ENCODE peak calls at places on chromosome 5, in nine cellular contexts. M, R, U, O, Z, C, E, I and T are unnamed samples.

GRCh38 chr5:109865636-109866035 is 175.9 kb downstream of the MAN2A1 start:
- DNase-seq in O (no peak), Z (peak; percentile 90), R (no peak), I (peak; percentile 93), M (no peak), U (no peak), C (no peak), E (peak; percentile 74), T (no peak)

GRCh38 chr5:32304622-32305021 is 8.1 kb downstream of the MTMR12 start:
- DNase-seq in E (no peak), O (no peak), M (no peak), C (no peak), Z (no peak), R (no peak), U (peak; percentile 55), I (no peak), T (peak; percentile 85)

GRCh38 chr5:80961376-80962281 is 1.5 kb downstream of the RASGRF2 start:
- DNase-seq in I (no peak), C (no peak), M (peak; percentile 25), O (no peak), R (peak; percentile 21), U (peak; percentile 4), E (no peak), Z (no peak), T (no peak)

GRCh38 chr5:169595172-169595820 is 11.7 kb downstream of the SPDL1 start:
- DNase-seq in M (no peak), I (no peak), C (no peak), O (no peak), U (no peak), Z (no peak), E (peak; percentile 32), R (no peak), T (no peak)

GRCh38 chr5:153584131-153584530 is 93.7 kb downstream of the GRIA1 start:
- DNase-seq in U (no peak), C (no peak), Z (no peak), R (no peak), I (no peak), M (no peak), E (no peak), O (no peak), T (no peak)

GRCh38 chr5:102927007-102927406 is 171.9 kb downstream of the PAM start:
- DNase-seq in E (no peak), O (no peak), U (no peak), M (no peak), R (no peak), Z (no peak), C (no peak), I (no peak), T (no peak)

GRCh38 chr5:55732592-55732991 is 5.3 kb upstream of the DDX4 start:
- DNase-seq in I (no peak), M (no peak), R (no peak), Z (peak; percentile 22), C (no peak), E (no peak), O (no peak), U (no peak), T (no peak)

GRCh38 chr5:81537905-81538535 is 144.1 kb upstream of the ACOT12 start:
- DNase-seq in I (no peak), E (no peak), Z (no peak), U (no peak), C (no peak), R (no peak), M (no peak), O (no peak), T (no peak)

GRCh38 chr5:174398171-174398570 is 326.2 kb upstream of the MSX2 start:
- DNase-seq in Z (no peak), R (no peak), U (no peak), I (no peak), C (no peak), O (no peak), M (no peak), E (no peak), T (no peak)

GRCh38 chr5:153088538-153088937 is 401.9 kb upstream of the GRIA1 start:
- DNase-seq in U (no peak), Z (no peak), I (no peak), O (no peak), C (no peak), E (no peak), M (no peak), R (no peak), T (no peak)

GRCh38 chr5:157857821-157858526 is 971 bp downstream of the CLINT1 start:
- DNase-seq in O (no peak), R (no peak), E (no peak), M (no peak), I (no peak), C (no peak), U (peak; percentile 84), Z (peak; percentile 47), T (peak; percentile 92)

GRCh38 chr5:16964821-16965220 is 28.7 kb upstream of the MYO10 start:
- DNase-seq in Z (no peak), C (no peak), I (no peak), R (no peak), O (no peak), E (no peak), M (no peak), U (no peak), T (peak; percentile 37)

GRCh38 chr5:87169300-87169991 is 98.2 kb upstream of the RASA1 start:
- DNase-seq in C (no peak), U (no peak), E (no peak), M (no peak), O (no peak), I (no peak), R (no peak), Z (peak; percentile 67), T (no peak)

GRCh38 chr5:76626738-76627137 is 3.5 kb upstream of the F2RL2 start:
- DNase-seq in U (peak; percentile 8), R (no peak), M (no peak), O (no peak), I (no peak), Z (no peak), C (no peak), E (no peak), T (peak; percentile 46)

GRCh38 chr5:138700581-138701362 is 52.5 kb upstream of the CTNNA1 start:
- DNase-seq in O (no peak), M (no peak), E (no peak), Z (no peak), C (no peak), U (no peak), I (no peak), R (no peak), T (no peak)

GRCh38 chr5:30690931-30691330 is 502.6 kb upstream of the CDH6 start:
- DNase-seq in U (no peak), R (no peak), M (no peak), I (no peak), Z (no peak), O (no peak), C (no peak), E (no peak), T (no peak)

GRCh38 chr5:175243441-175243840 is 200.5 kb downstream of the DRD1 start:
- DNase-seq in Z (no peak), M (no peak), O (no peak), C (no peak), I (no peak), E (no peak), U (no peak), R (no peak), T (no peak)

GRCh38 chr5:133868946-133869674 is 99.3 kb downstream of the C5orf15 start:
- DNase-seq in Z (peak; percentile 61), C (peak; percentile 60), I (peak; percentile 81), E (peak; percentile 46), M (peak; percentile 41), R (peak; percentile 48), O (peak; percentile 34), U (peak; percentile 70), T (peak; percentile 62)

GRCh38 chr5:160036243-160036642 is 27.3 kb downstream of the TTC1 start:
- DNase-seq in I (no peak), R (no peak), Z (no peak), C (no peak), E (no peak), O (no peak), M (no peak), U (no peak), T (no peak)

GRCh38 chr5:39578887-39579497 is 154.2 kb upstream of the DAB2 start:
- DNase-seq in Z (peak; percentile 34), I (no peak), O (no peak), E (peak; percentile 9), M (no peak), R (no peak), C (no peak), U (peak; percentile 42), T (peak; percentile 15)

GRCh38 chr5:129670944-129671343 is 77.0 kb upstream of the MINAR2 start:
- DNase-seq in C (no peak), U (no peak), R (no peak), I (no peak), M (no peak), E (peak; percentile 27), Z (peak; percentile 82), O (no peak), T (no peak)

GRCh38 chr5:80212171-80212667 is 43.6 kb downstream of the SERINC5 start:
- DNase-seq in R (no peak), Z (no peak), I (no peak), C (no peak), M (no peak), U (no peak), O (no peak), E (no peak), T (no peak)

GRCh38 chr5:76196457-76196856 is 113.3 kb downstream of the SV2C start:
- DNase-seq in E (no peak), R (no peak), M (no peak), U (no peak), I (no peak), O (no peak), Z (no peak), C (no peak), T (no peak)

GRCh38 chr5:154421868-154422267 is 23.9 kb upstream of the SAP30L start:
- DNase-seq in R (no peak), E (no peak), O (no peak), Z (no peak), C (no peak), U (peak; percentile 50), I (no peak), M (no peak), T (peak; percentile 10)